ENCODE peak calls at places on chromosomes 13 and 19, in eight cellular contexts. R, W, J, D, N, B, I and P are unnamed samples.

GRCh38 chr13:50244913-50245574 is 229.8 kb downstream of the KCNRG start:
- DNase-seq in N (no peak), D (peak; percentile 96), R (peak; percentile 50), B (no peak), J (peak; percentile 42), W (peak; percentile 87), I (no peak), P (peak; percentile 87)

GRCh38 chr19:41696402-41697197 is 8.5 kb upstream of the CEACAM7 start:
- DNase-seq in D (peak; percentile 69), B (no peak), N (no peak), W (no peak), R (no peak), I (no peak), J (no peak), P (peak; percentile 12)

GRCh38 chr19:49684251-49684982 is 5.0 kb upstream of the ADM5 start:
- DNase-seq in B (no peak), I (no peak), R (no peak), W (no peak), N (no peak), D (peak; percentile 48), J (no peak), P (no peak)

GRCh38 chr13:27450921-27451461 is 627 bp upstream of the MTIF3 start:
- DNase-seq in I (no peak), J (no peak), B (peak; percentile 5), N (peak; percentile 11), R (peak; percentile 55), W (peak; percentile 66), D (peak; percentile 84), P (peak; percentile 65)

GRCh38 chr19:13143135-13143534 is 7.0 kb downstream of the STX10 start:
- DNase-seq in R (peak; percentile 77), J (no peak), I (no peak), W (peak; percentile 93), B (no peak), N (no peak), D (peak; percentile 14), P (peak; percentile 75)

GRCh38 chr19:28293685-28294084 is 919.3 kb downstream of the UQCRFS1 start:
- DNase-seq in W (no peak), D (no peak), B (no peak), R (no peak), N (no peak), J (no peak), I (no peak), P (no peak)

GRCh38 chr13:94239135-94239534 is 240.3 kb downstream of the DCT start:
- DNase-seq in B (no peak), J (peak; percentile 12), W (peak; percentile 46), R (peak; percentile 58), I (no peak), D (no peak), N (no peak), P (peak; percentile 76)

GRCh38 chr13:77388944-77389616 is 62.2 kb upstream of the MYCBP2 start:
- DNase-seq in I (no peak), B (no peak), W (no peak), N (no peak), D (no peak), R (no peak), J (no peak), P (no peak)

GRCh38 chr13:59963383-59963782 is 200.3 kb downstream of the DIAPH3 start:
- DNase-seq in R (no peak), I (no peak), D (no peak), B (no peak), N (no peak), J (no peak), W (no peak), P (no peak)

GRCh38 chr13:97615266-97615665 is 181.3 kb downstream of the RAP2A start:
- DNase-seq in J (no peak), R (no peak), N (no peak), I (no peak), D (no peak), W (no peak), B (no peak), P (no peak)

GRCh38 chr19:1745589-1746031 is 7.7 kb upstream of the ONECUT3 start:
- DNase-seq in N (no peak), R (peak; percentile 22), J (no peak), D (no peak), B (no peak), I (no peak), W (no peak), P (no peak)